ENCODE peak calls at places on chromosomes 7 and 10, in five cellular contexts. F is heart right ventricle, H is sigmoid colon, A is thyroid gland, B is astrocyte. N is an unnamed sample.

GRCh38 chr7:157080111-157080730 is 58.5 kb upstream of the UBE3C start:
- DNase-seq in F (no peak), H (peak; percentile 39), A (no peak), B (no peak), N (no peak)

GRCh38 chr7:32602470-32602869 is 107.2 kb downstream of the AVL9 start:
- DNase-seq in F (no peak), H (no peak), A (no peak), B (no peak), N (no peak)

GRCh38 chr7:100902638-100903037 is 7.0 kb upstream of the ACHE start:
- DNase-seq in F (no peak), H (no peak), A (no peak), B (no peak), N (no peak)

GRCh38 chr10:86671985-86672710 is 3.8 kb downstream of the LDB3 start:
- DNase-seq in F (peak; percentile 79), H (no peak), A (peak; percentile 11), B (no peak), N (no peak)

GRCh38 chr10:110502851-110503301 is 5.2 kb downstream of the DUSP5 start:
- DNase-seq in F (no peak), H (peak; percentile 91), A (peak; percentile 33), B (peak; percentile 78), N (no peak)

GRCh38 chr10:101716891-101717659 is 22.1 kb upstream of the FBXW4 start:
- DNase-seq in F (no peak), H (no peak), A (no peak), B (no peak), N (no peak)

GRCh38 chr10:63651864-63652263 is 130.7 kb downstream of the REEP3 start:
- DNase-seq in F (no peak), H (no peak), A (no peak), B (no peak), N (no peak)

GRCh38 chr7:80428161-80429054 is 83.5 kb downstream of the GNAT3 start:
- DNase-seq in F (no peak), H (no peak), A (peak; percentile 15), B (peak; percentile 36), N (no peak)

GRCh38 chr7:85090919-85091567 is 95.8 kb downstream of the SEMA3D start:
- DNase-seq in F (no peak), H (no peak), A (no peak), B (no peak), N (no peak)

GRCh38 chr7:70540641-70541040 is 591.3 kb upstream of the GALNT17 start:
- DNase-seq in F (no peak), H (no peak), A (no peak), B (no peak), N (no peak)

GRCh38 chr7:113099284-113099919 is 12.8 kb upstream of the GPR85 start:
- DNase-seq in F (no peak), H (no peak), A (peak; percentile 11), B (no peak), N (no peak)

GRCh38 chr10:56231436-56231835 is 129.6 kb downstream of the ZWINT start:
- DNase-seq in F (no peak), H (no peak), A (no peak), B (no peak), N (no peak)

GRCh38 chr7:65434307-65434706 is 60.7 kb downstream of the ZNF92 start:
- DNase-seq in F (no peak), H (no peak), A (no peak), B (no peak), N (no peak)

GRCh38 chr7:144769352-144769751 is 66.5 kb downstream of the TPK1 start:
- DNase-seq in F (no peak), H (no peak), A (no peak), B (no peak), N (no peak)

GRCh38 chr7:104272767-104273384 is 55.5 kb upstream of the LHFPL3 start:
- DNase-seq in F (no peak), H (no peak), A (no peak), B (peak; percentile 12), N (no peak)

GRCh38 chr7:36994456-36995112 is 270.3 kb upstream of the AOAH start:
- DNase-seq in F (no peak), H (no peak), A (peak; percentile 34), B (peak; percentile 12), N (no peak)

GRCh38 chr10:36358736-36359135 is 716.6 kb upstream of the FZD8 start:
- DNase-seq in F (no peak), H (no peak), A (no peak), B (no peak), N (no peak)

GRCh38 chr7:31160956-31161355 is 108.8 kb downstream of the ADCYAP1R1 start:
- DNase-seq in F (no peak), H (no peak), A (no peak), B (no peak), N (no peak)

GRCh38 chr7:142745091-142745635 is 4.1 kb upstream of the PRSS1 start:
- DNase-seq in F (no peak), H (no peak), A (no peak), B (no peak), N (no peak)

GRCh38 chr7:18040196-18040595 is 12.6 kb upstream of the PRPS1L1 start:
- DNase-seq in F (no peak), H (no peak), A (no peak), B (peak; percentile 91), N (no peak)

GRCh38 chr10:132861116-132861691 is 75.3 kb upstream of the NKX6-2 start:
- DNase-seq in F (peak; percentile 2), H (peak; percentile 54), A (no peak), B (no peak), N (no peak)

GRCh38 chr10:124504711-124505110 is 43.1 kb downstream of the LHPP start:
- DNase-seq in F (no peak), H (peak; percentile 38), A (no peak), B (no peak), N (no peak)

GRCh38 chr7:2436341-2437104 is 33.1 kb downstream of the CHST12 start:
- DNase-seq in F (no peak), H (no peak), A (no peak), B (no peak), N (no peak)

GRCh38 chr7:147700702-147701101 is 889.9 kb upstream of the C7orf33 start:
- DNase-seq in F (no peak), H (no peak), A (no peak), B (no peak), N (no peak)

GRCh38 chr7:138458576-138459234 is 1.4 kb upstream of the TRIM24 start:
- DNase-seq in F (no peak), H (no peak), A (no peak), B (no peak), N (no peak)

GRCh38 chr7:123966936-123967335 is 41.9 kb downstream of the SPAM1 start:
- DNase-seq in F (no peak), H (no peak), A (no peak), B (no peak), N (no peak)

GRCh38 chr10:8060010-8060703 is 5.7 kb downstream of the GATA3 start:
- DNase-seq in F (no peak), H (no peak), A (no peak), B (peak; percentile 67), N (peak; percentile 76)

GRCh38 chr7:4702961-4703512 is 20.9 kb downstream of the FOXK1 start:
- DNase-seq in F (peak; percentile 45), H (no peak), A (no peak), B (no peak), N (no peak)

GRCh38 chr10:3014968-3015367 is 52.4 kb upstream of the PFKP start:
- DNase-seq in F (no peak), H (no peak), A (no peak), B (no peak), N (no peak)

GRCh38 chr7:129205987-129206785 is 17.8 kb downstream of the SMO start:
- DNase-seq in F (no peak), H (peak; percentile 36), A (no peak), B (no peak), N (no peak)

GRCh38 chr7:1244701-1245526 is 12.2 kb downstream of the UNCX start:
- DNase-seq in F (no peak), H (no peak), A (no peak), B (no peak), N (no peak)
- H3K4me3 ChIP-seq in F (no peak overlapping the region), H (no peak overlapping the region), A (no peak overlapping the region), B (no peak overlapping the region), N (no peak overlapping the region)

GRCh38 chr7:134458806-134459698 is at the start of gene AKR1B1:
- DNase-seq in F (peak; percentile 92), H (peak; percentile 96), A (peak; percentile 89), B (peak; percentile 85), N (peak; percentile 84)
- H3K4me1 ChIP-seq in F (peaks cover 40% of the 10 kb centered on the region), H (peaks cover 16% of the 10 kb centered on the region), A (peaks cover 18% of the 10 kb centered on the region), B (peaks cover 14% of the 10 kb centered on the region), N (peaks cover 36% of the 10 kb centered on the region)

GRCh38 chr7:75054744-75055527 is 18.7 kb downstream of the RCC1L start:
- DNase-seq in F (peak; percentile 61), H (peak; percentile 76), A (peak; percentile 67), B (peak; percentile 97), N (no peak)
- H3K36me3 ChIP-seq in F (peaks cover 96% of the 10 kb centered on the region), H (peaks cover 52% of the 10 kb centered on the region), A (peaks cover 47% of the 10 kb centered on the region), B (peaks cover 27% of the 10 kb centered on the region), N (peaks cover 57% of the 10 kb centered on the region)

DNA sequence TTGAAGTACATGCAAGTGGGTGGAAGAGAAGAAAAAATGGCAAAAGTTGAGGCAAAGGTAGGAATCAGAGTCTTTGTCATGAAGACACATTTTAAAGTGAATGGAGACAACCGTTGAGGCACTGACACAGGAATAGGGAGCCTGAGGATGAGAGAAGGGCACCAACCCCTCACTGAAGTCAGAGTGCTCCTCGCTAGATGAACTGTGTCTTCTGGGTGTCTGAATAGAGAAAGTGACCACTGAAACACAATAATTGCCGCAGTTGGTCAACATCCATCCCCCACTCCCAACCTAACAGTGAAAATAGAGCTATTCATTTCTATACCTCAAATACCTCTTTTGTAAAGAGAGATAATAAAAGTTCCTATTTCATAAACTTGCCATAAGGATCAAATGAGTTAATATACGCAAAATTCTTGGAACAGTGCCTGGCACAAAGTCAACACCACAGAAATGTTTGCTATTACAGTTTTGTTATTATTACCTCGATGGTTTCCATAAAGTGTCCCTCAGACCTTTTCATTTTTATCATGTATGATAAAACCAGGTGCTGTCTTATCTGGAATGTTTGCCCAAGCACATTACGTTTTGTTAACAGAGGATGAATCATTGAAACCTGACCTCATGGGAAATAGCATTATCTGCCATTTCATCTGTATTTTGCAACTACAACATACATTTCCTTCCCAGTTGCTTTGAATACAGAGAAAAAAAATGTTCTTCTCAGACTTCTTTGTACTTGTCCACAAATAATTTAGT is 61.8 kb upstream of the SP4 start:
- DNase-seq in F (no peak), H (no peak), A (no peak), B (peak; percentile 12), N (no peak)
- H3K4me3 ChIP-seq in F (no peak overlapping the region), H (no peak overlapping the region), A (no peak overlapping the region), B (no peak overlapping the region), N (no peak overlapping the region)

GRCh38 chr10:20975236-20975635 is 78.1 kb upstream of the NEBL start:
- DNase-seq in F (no peak), H (no peak), A (no peak), B (no peak), N (no peak)
- H3K4me1 ChIP-seq in F (peaks cover 26% of the 10 kb centered on the region), H (no peaks in the 10 kb centered on the region), A (no peaks in the 10 kb centered on the region), B (no peaks in the 10 kb centered on the region), N (no peaks in the 10 kb centered on the region)

DNA sequence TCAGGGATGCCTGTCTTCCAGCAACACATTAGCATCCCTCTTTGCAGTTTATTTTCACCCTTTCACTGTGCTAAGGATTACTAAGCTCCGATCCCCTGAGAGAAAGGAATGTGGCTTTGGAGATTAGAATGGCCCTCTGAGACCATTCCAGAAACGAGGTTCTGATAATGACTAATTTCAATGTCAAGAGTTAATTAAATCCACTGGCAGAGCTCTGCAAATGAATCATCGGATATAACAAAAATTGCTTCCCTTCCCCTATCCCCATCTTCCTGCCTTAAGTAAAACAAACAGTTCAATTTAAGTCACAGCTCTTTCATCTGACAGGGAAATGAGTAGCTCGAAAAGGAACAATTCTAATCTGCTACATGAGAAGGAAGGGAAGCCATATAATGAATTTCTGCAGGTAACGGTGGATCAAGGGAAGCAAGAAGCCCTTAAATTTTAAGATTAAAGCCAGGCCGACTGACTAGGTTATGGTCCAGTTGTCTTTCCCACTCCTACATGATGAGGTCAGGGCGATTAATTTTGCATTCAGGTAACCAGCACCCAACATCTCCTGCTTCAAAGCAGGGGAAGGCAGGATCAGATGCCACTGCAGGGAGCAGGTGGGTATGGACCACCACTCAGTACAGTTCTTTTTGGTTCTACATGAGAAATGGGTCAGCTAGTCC is 50.5 kb downstream of the MALSU1 start:
- DNase-seq in F (no peak), H (no peak), A (no peak), B (peak; percentile 90), N (no peak)
- H3K36me3 ChIP-seq in F (no peaks in the 10 kb centered on the region), H (no peaks in the 10 kb centered on the region), A (no peaks in the 10 kb centered on the region), B (peaks cover 16% of the 10 kb centered on the region), N (no peaks in the 10 kb centered on the region)

N was measured in CD4-positive, alpha-beta memory T cell.